ENCODE peak calls at places on chromosome 7, in five cellular contexts. J is PC-3; Y is endodermal cell; R is effector memory CD4-positive, alpha-beta T cell; U is uterus. S is an unnamed sample.

GRCh38 chr7:36732806-36733205 is 8.5 kb upstream of the AOAH start:
- DNase-seq in J (no peak), Y (no peak), R (no peak), U (no peak), S (no peak)

GRCh38 chr7:80145780-80146422 is 11.3 kb downstream of the GNAI1 start:
- DNase-seq in J (no peak), Y (no peak), R (no peak), U (no peak), S (peak; percentile 88)

GRCh38 chr7:131581241-131582157 is 25.1 kb upstream of the PODXL start:
- DNase-seq in J (no peak), Y (peak; percentile 64), R (no peak), U (peak; percentile 73), S (no peak)

GRCh38 chr7:65235586-65235985 is 138.1 kb upstream of the ZNF92 start:
- DNase-seq in J (no peak), Y (no peak), R (no peak), U (no peak), S (no peak)

GRCh38 chr7:2512179-2512644 is 7.4 kb upstream of the LFNG start:
- DNase-seq in J (no peak), Y (peak; percentile 58), R (no peak), U (no peak), S (no peak)

GRCh38 chr7:35255909-35256876 is 2.3 kb upstream of the TBX20 start:
- DNase-seq in J (no peak), Y (peak; percentile 85), R (no peak), U (no peak), S (no peak)

GRCh38 chr7:14598978-14599377 is 303.6 kb downstream of the DGKB start:
- DNase-seq in J (peak; percentile 50), Y (no peak), R (no peak), U (no peak), S (no peak)

GRCh38 chr7:67777119-67777518 is 780.5 kb downstream of the TYW1 start:
- DNase-seq in J (no peak), Y (no peak), R (no peak), U (no peak), S (no peak)

GRCh38 chr7:14685112-14685511 is 217.4 kb downstream of the DGKB start:
- DNase-seq in J (no peak), Y (no peak), R (no peak), U (no peak), S (no peak)

GRCh38 chr7:30613366-30614325 is 19.0 kb downstream of the GARS1 start:
- DNase-seq in J (no peak), Y (no peak), R (no peak), U (no peak), S (peak; percentile 45)

GRCh38 chr7:21986101-21986500 is 40.4 kb upstream of the CDCA7L start:
- DNase-seq in J (no peak), Y (no peak), R (no peak), U (no peak), S (no peak)

GRCh38 chr7:12851841-12852240 is 164.4 kb downstream of the ARL4A start:
- DNase-seq in J (no peak), Y (no peak), R (no peak), U (no peak), S (no peak)

GRCh38 chr7:140661124-140661523 is 11.6 kb upstream of the ADCK2 start:
- DNase-seq in J (no peak), Y (no peak), R (no peak), U (no peak), S (peak; percentile 50)

GRCh38 chr7:138822867-138823535 is 25.0 kb upstream of the ATP6V0A4 start:
- DNase-seq in J (no peak), Y (peak; percentile 10), R (no peak), U (no peak), S (no peak)

GRCh38 chr7:143487566-143487965 is 9.9 kb downstream of the TAS2R41 start:
- DNase-seq in J (no peak), Y (no peak), R (no peak), U (peak; percentile 24), S (peak; percentile 24)

GRCh38 chr7:143480501-143480900 is 2.8 kb downstream of the TAS2R41 start:
- DNase-seq in J (no peak), Y (no peak), R (no peak), U (no peak), S (no peak)

GRCh38 chr7:143485500-143485899 is 7.8 kb downstream of the TAS2R41 start:
- DNase-seq in J (no peak), Y (no peak), R (no peak), U (no peak), S (peak; percentile 34)

GRCh38 chr7:143485091-143485490 is 7.4 kb downstream of the TAS2R41 start:
- DNase-seq in J (no peak), Y (no peak), R (no peak), U (no peak), S (no peak)

GRCh38 chr7:143484059-143484458 is 6.4 kb downstream of the TAS2R41 start:
- DNase-seq in J (no peak), Y (no peak), R (no peak), U (no peak), S (no peak)
- H3K4me1 ChIP-seq in J (no peaks in the 10 kb centered on the region), Y (no peaks in the 10 kb centered on the region), R (no peaks in the 10 kb centered on the region), U (no peaks in the 10 kb centered on the region), S (peaks cover 43% of the 10 kb centered on the region)

DNA sequence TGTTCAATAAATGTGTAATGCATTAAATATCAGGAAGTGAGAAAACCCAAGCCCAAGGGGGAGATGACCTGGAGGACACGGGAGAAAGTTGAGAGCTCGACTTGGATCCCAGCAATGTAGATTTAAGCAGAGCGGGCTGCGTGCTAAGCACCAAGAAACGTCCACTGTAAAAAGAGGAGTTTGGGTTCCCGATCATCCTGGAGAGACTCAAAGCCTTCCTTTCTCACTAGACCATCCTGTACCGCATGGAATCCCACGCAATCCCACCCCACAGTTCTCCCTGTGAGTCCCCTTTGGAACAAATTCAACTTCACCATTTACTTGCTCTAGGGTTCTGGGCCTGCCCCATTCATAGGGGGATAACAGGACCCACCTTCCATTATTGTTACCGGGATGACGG is 2.4 kb downstream of the TRPV6 start:
- DNase-seq in J (no peak), Y (peak; percentile 20), R (no peak), U (no peak), S (no peak)
- H3K27me3 ChIP-seq in J (peaks cover 22% of the 10 kb centered on the region), Y (peaks cover 5% of the 10 kb centered on the region), R (no peaks in the 10 kb centered on the region), U (no peaks in the 10 kb centered on the region), S (peaks cover 59% of the 10 kb centered on the region)

GRCh38 chr7:5310822-5311405 is 28.2 kb downstream of the SLC29A4 start:
- DNase-seq in J (no peak), Y (peak; percentile 42), R (no peak), U (no peak), S (no peak)
- H3K4me1 ChIP-seq in J (no peaks in the 10 kb centered on the region), Y (no peaks in the 10 kb centered on the region), R (no peaks in the 10 kb centered on the region), U (peaks cover 4% of the 10 kb centered on the region), S (no peaks in the 10 kb centered on the region)

GRCh38 chr7:359226-359775 is 69.3 kb downstream of the FOXL3 start:
- DNase-seq in J (no peak), Y (no peak), R (no peak), U (no peak), S (no peak)
- H3K27me3 ChIP-seq in J (no peaks in the 10 kb centered on the region), Y (no peaks in the 10 kb centered on the region), R (no peaks in the 10 kb centered on the region), U (peaks cover 15% of the 10 kb centered on the region), S (peaks cover 44% of the 10 kb centered on the region)

DNA sequence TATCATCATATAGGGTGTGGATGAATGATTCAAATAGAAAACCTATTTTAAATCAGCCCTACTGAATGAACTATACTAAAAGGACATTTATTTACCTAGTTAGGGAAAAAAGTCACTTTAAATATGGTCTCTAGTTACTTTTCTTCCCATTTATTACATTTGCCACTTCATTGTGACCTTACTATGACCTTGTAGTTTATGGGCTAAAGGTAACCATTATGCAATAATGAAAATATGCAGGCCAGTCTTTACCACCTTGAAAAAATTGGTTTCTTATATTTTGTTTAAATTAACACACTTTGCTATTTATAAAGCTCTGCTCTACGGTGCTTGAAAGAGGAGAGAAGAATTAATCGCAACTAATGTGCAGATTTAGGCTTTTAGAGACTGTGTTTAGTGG is 141.4 kb upstream of the HDAC9 start:
- DNase-seq in J (no peak), Y (no peak), R (no peak), U (no peak), S (no peak)
- H3K4me1 ChIP-seq in J (peaks cover 14% of the 10 kb centered on the region), Y (no peaks in the 10 kb centered on the region), R (no peaks in the 10 kb centered on the region), U (no peaks in the 10 kb centered on the region), S (peaks cover 8% of the 10 kb centered on the region)

DNA sequence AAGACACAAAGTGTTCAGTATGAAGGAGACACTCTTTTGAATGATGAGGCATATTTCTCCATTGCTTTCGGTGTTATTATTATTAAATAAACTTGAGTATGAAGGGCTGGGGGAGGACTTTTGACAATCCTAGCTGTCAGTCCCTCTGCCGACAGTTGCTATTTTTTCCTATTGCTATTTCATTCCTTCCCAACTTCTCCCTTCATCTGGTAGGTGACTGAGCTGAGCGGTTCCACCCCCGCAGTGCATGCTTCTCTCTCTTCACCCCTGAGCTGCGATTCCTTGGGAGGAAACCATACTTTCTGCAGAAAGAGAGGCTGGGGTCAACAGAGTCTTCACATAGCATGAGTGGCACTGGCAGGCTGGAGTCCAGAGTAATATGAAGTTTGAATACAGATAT is 261.2 kb upstream of the TAC1 start:
- DNase-seq in J (no peak), Y (no peak), R (no peak), U (no peak), S (no peak)
- H3K27me3 ChIP-seq in J (peaks cover 57% of the 10 kb centered on the region), Y (peaks cover 48% of the 10 kb centered on the region), R (peaks cover 7% of the 10 kb centered on the region), U (no peaks in the 10 kb centered on the region), S (no peaks in the 10 kb centered on the region)

GRCh38 chr7:5419523-5420107 is 4.0 kb downstream of the TNRC18 start:
- DNase-seq in J (peak; percentile 17), Y (peak; percentile 80), R (no peak), U (no peak), S (peak; percentile 40)

GRCh38 chr7:5421626-5422323 is 1.9 kb downstream of the TNRC18 start:
- DNase-seq in J (peak; percentile 69), Y (peak; percentile 78), R (no peak), U (peak; percentile 67), S (peak; percentile 87)

GRCh38 chr7:5420108-5420840 is 3.4 kb downstream of the TNRC18 start:
- DNase-seq in J (no peak), Y (peak; percentile 59), R (no peak), U (no peak), S (no peak)

GRCh38 chr7:5422324-5423271 is 1.0 kb downstream of the TNRC18 start:
- DNase-seq in J (peak; percentile 44), Y (peak; percentile 78), R (no peak), U (peak; percentile 28), S (peak; percentile 72)

DNA sequence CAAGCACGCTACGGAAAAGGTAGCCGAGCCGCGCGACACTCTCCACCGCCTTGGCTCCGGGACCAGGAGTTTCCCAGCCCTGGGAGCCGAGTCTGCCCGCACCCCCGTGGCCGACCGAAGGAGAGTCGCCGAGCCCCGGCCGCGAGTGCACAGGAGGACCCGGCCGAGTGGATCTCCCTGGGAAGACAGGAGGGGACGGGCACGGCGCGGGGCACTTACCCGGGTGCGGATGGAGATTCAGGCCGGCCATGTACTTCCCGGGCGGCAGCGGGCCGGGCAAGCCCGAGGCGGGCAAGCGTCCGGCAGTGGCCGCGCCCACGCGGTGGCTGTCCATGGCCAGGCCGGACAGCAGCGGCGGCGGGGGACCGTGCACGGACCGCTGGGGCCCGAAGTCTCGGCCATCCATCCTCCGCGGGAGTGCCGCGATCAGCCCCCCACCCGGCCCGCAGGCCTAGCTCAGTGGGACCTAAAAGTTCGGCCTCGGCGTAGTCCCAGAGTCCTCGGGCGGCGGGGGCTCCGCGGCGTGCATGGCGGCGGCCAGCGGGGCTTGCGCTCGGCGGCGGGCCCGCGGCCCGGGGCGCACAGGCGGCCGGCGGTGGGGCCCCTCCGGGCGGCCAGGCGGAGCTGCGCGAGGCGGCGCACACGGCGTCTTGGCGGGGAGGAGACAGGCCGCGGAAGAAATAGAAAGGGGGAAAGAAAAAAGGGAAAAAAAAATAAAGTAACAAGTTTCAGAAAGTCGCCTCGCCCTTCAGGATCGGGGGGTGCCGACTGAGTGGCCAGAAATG is 2.6 kb downstream of the TNRC18 start:
- DNase-seq in J (no peak), Y (peak; percentile 66), R (no peak), U (no peak), S (no peak)
- H3K4me1 ChIP-seq in J (peaks cover 22% of the 10 kb centered on the region), Y (peaks cover 10% of the 10 kb centered on the region), R (peaks cover 69% of the 10 kb centered on the region), U (peaks cover 13% of the 10 kb centered on the region), S (peaks cover 19% of the 10 kb centered on the region)

S was measured in adipocyte.